ENCODE peak calls at places on chromosome 15, in four cellular contexts. G, I, O and H are unnamed samples.

GRCh38 chr15:25242957-25243799 is 195.6 kb downstream of the UBE3A start:
- DNase-seq in O (no peak), G (no peak), I (no peak), H (no peak)

GRCh38 chr15:77107068-77107467 is 36.2 kb upstream of the TSPAN3 start:
- DNase-seq in O (no peak), G (no peak), I (no peak), H (no peak)

GRCh38 chr15:90756916-90757315 is 39.8 kb downstream of the BLM start:
- DNase-seq in I (no peak), O (no peak), G (no peak), H (no peak)

GRCh38 chr15:98649996-98650870 is 1.9 kb downstream of the IGF1R start:
- DNase-seq in G (peak), I (peak), O (peak), H (no peak)

GRCh38 chr15:78772738-78773137 is 38.5 kb downstream of the ADAMTS7 start:
- DNase-seq in G (no peak), I (no peak), O (no peak), H (no peak)

GRCh38 chr15:95600884-95601283 is 729.6 kb upstream of the NR2F2 start:
- DNase-seq in G (no peak), O (no peak), I (no peak), H (no peak)

GRCh38 chr15:42955518-42955917 is 34.9 kb upstream of the TTBK2 start:
- DNase-seq in I (no peak), O (no peak), G (no peak), H (no peak)

GRCh38 chr15:98727115-98728040 is 79.0 kb downstream of the IGF1R start:
- DNase-seq in O (peak), G (no peak), I (no peak), H (no peak)

GRCh38 chr15:69032703-69033373 is 18.3 kb downstream of the NOX5 start:
- DNase-seq in I (no peak), G (no peak), O (no peak), H (no peak)

GRCh38 chr15:96047255-96047931 is 283.1 kb upstream of the NR2F2 start:
- DNase-seq in G (no peak), O (peak), I (peak), H (no peak)

GRCh38 chr15:60017538-60018199 is 13.6 kb downstream of the FOXB1 start:
- DNase-seq in O (no peak), G (no peak), I (no peak), H (no peak)

GRCh38 chr15:35195031-35195430 is 109.9 kb upstream of the NANOGP8 start:
- DNase-seq in I (no peak), O (no peak), G (no peak), H (no peak)

GRCh38 chr15:81002254-81003022 is 1.7 kb downstream of the TLNRD1 start:
- DNase-seq in I (no peak), G (no peak), O (peak), H (no peak)

GRCh38 chr15:77013786-77014136 is 18.8 kb downstream of the PSTPIP1 start:
- DNase-seq in I (no peak), G (peak), O (no peak), H (no peak)

GRCh38 chr15:82081904-82082810 is 36.3 kb upstream of the MEX3B start:
- DNase-seq in O (peak), G (no peak), I (no peak), H (peak)

GRCh38 chr15:50259276-50259675 is 6.2 kb downstream of the HDC start:
- DNase-seq in G (no peak), O (no peak), I (no peak), H (no peak)

GRCh38 chr15:78050441-78050809 is 27.1 kb downstream of the TBC1D2B start:
- DNase-seq in O (no peak), I (no peak), G (no peak), H (no peak)

GRCh38 chr15:25287823-25288222 is 151.0 kb downstream of the UBE3A start:
- DNase-seq in G (no peak), O (no peak), I (no peak), H (no peak)

GRCh38 chr15:44286814-44287555 is 1.5 kb upstream of the GOLM2 start:
- DNase-seq in G (no peak), I (no peak), O (no peak), H (no peak)

GRCh38 chr15:55279100-55279745 is 10.4 kb downstream of the RAB27A start:
- DNase-seq in O (no peak), I (no peak), G (no peak), H (no peak)

GRCh38 chr15:77836116-77836798 is 203.5 kb upstream of the LINGO1 start:
- DNase-seq in O (no peak), G (no peak), I (no peak), H (no peak)

GRCh38 chr15:52566889-52567288 is 1.9 kb downstream of the ARPP19 start:
- DNase-seq in O (no peak), I (no peak), G (no peak), H (no peak)

GRCh38 chr15:78434134-78434533 is 3.9 kb upstream of the IREB2 start:
- DNase-seq in I (no peak), O (no peak), G (no peak), H (peak)

GRCh38 chr15:88465633-88466219 is 1.5 kb downstream of the MRPL46 start:
- DNase-seq in G (no peak), O (no peak), I (no peak), H (no peak)

GRCh38 chr15:85758655-85758978 is 36.1 kb downstream of the KLHL25 start:
- DNase-seq in O (no peak), G (no peak), I (no peak), H (no peak)

GRCh38 chr15:62622775-62623174 is 419.8 kb upstream of the TPM1 start:
- DNase-seq in G (no peak), O (no peak), I (no peak), H (no peak)

GRCh38 chr15:101035611-101036010 is 116.5 kb downstream of the LRRK1 start:
- DNase-seq in O (no peak), G (no peak), I (no peak), H (no peak)

GRCh38 chr15:70339551-70340517 is 242.1 kb upstream of the TLE3 start:
- DNase-seq in O (no peak), I (no peak), G (no peak), H (no peak)

GRCh38 chr15:66995257-66995656 is 70.1 kb upstream of the SMAD3 start:
- DNase-seq in G (no peak), O (no peak), I (no peak), H (no peak)

GRCh38 chr15:101514318-101514717 is 24.8 kb upstream of the PCSK6 start:
- DNase-seq in O (no peak), I (no peak), G (no peak), H (no peak)